ENCODE peak calls at places on chromosomes 13 and 19, in eight cellular contexts. D is WERI-Rb-1, M is neural progenitor cell, X is OCI-LY7, S is dorsolateral prefrontal cortex, E is lung, Z is cardiac fibroblast, P is thoracic aorta. Y is an unnamed sample.

GRCh38 chr19:46471116-46471733 is at the start of gene PNMA8A:
- DNase-seq in M (peak), E (peak), D (peak), X (no peak), S (peak), P (peak), Z (peak), Y (peak)

GRCh38 chr13:44972956-44973581 is 16.2 kb downstream of the NUFIP1 start:
- DNase-seq in Z (peak), M (peak), D (no peak), S (no peak), X (peak), P (no peak), E (no peak), Y (no peak)

GRCh38 chr13:40304391-40304790 is 362.1 kb downstream of the FOXO1 start:
- DNase-seq in P (no peak), E (no peak), S (no peak), Z (no peak), M (no peak), D (no peak), X (no peak), Y (no peak)

GRCh38 chr19:19372656-19373416 is 32.6 kb upstream of the GATAD2A start:
- DNase-seq in E (peak), P (no peak), X (peak), Z (peak), S (no peak), D (peak), M (no peak), Y (peak)

GRCh38 chr13:66977156-66977555 is 253.0 kb downstream of the PCDH9 start:
- DNase-seq in S (peak), M (no peak), Z (peak), X (no peak), E (no peak), D (no peak), P (no peak), Y (no peak)

GRCh38 chr19:17394891-17395415 is 957 bp upstream of the CCDC194 start:
- DNase-seq in P (no peak), Z (peak), M (peak), E (no peak), S (no peak), D (peak), X (peak), Y (peak)

GRCh38 chr13:39881887-39882286 is 226.4 kb downstream of the COG6 start:
- DNase-seq in Z (peak), P (no peak), S (no peak), X (no peak), E (no peak), D (no peak), M (no peak), Y (no peak)

GRCh38 chr19:8363803-8364771 is at the start of gene ANGPTL4:
- DNase-seq in M (peak), D (peak), P (peak), Z (peak), X (no peak), S (peak), E (peak), Y (peak)

GRCh38 chr19:49233163-49233562 is 75.6 kb downstream of the TRPM4 start:
- DNase-seq in D (no peak), X (no peak), Z (no peak), M (no peak), E (no peak), S (no peak), P (no peak), Y (no peak)

GRCh38 chr13:34334984-34335661 is 517.2 kb downstream of the RFC3 start:
- DNase-seq in P (no peak), M (no peak), X (no peak), S (no peak), Z (no peak), E (no peak), D (no peak), Y (no peak)

GRCh38 chr19:42287017-42287825 is 14.7 kb upstream of the PRR19 start:
- DNase-seq in D (no peak), P (no peak), E (no peak), S (no peak), Z (no peak), M (no peak), X (no peak), Y (no peak)

GRCh38 chr19:47765522-47766358 is 12.8 kb upstream of the SELENOW start:
- DNase-seq in D (peak), P (no peak), S (peak), X (peak), Z (peak), E (peak), M (peak), Y (peak)

GRCh38 chr13:46334423-46334822 is 52.6 kb downstream of the RUBCNL start:
- DNase-seq in E (no peak), X (no peak), P (no peak), Z (no peak), D (no peak), M (no peak), S (no peak), Y (no peak)

GRCh38 chr13:25973576-25973975 is 78.2 kb downstream of the SHISA2 start:
- DNase-seq in Z (no peak), E (no peak), M (no peak), D (no peak), P (no peak), X (no peak), S (no peak), Y (no peak)

GRCh38 chr19:29831041-29831548 is 19.3 kb downstream of the CCNE1 start:
- DNase-seq in S (no peak), P (no peak), X (no peak), D (no peak), M (no peak), Z (peak), E (no peak), Y (no peak)

GRCh38 chr13:106446011-106446410 is 89.5 kb downstream of the EFNB2 start:
- DNase-seq in Z (peak), X (no peak), D (no peak), P (no peak), E (no peak), S (no peak), M (peak), Y (no peak)

GRCh38 chr13:73421310-73421912 is 362.6 kb downstream of the KLF5 start:
- DNase-seq in M (no peak), X (no peak), Z (peak), E (no peak), P (no peak), S (no peak), D (no peak), Y (peak)

GRCh38 chr13:42041017-42041683 is 7.3 kb upstream of the DGKH start:
- DNase-seq in Z (peak), X (peak), S (peak), E (peak), M (peak), P (no peak), D (peak), Y (peak)

GRCh38 chr19:50794074-50794777 is 4.0 kb downstream of the ACP4 start:
- DNase-seq in M (no peak), Z (peak), X (peak), S (no peak), P (no peak), E (no peak), D (peak), Y (peak)

GRCh38 chr13:111252449-111253124 is 67.9 kb upstream of the TEX29 start:
- DNase-seq in M (no peak), D (no peak), Z (no peak), X (no peak), E (peak), S (no peak), P (no peak), Y (no peak)

GRCh38 chr19:52941941-52942370 is 18.7 kb upstream of the ZNF888 start:
- DNase-seq in Z (peak), X (peak), P (no peak), D (peak), S (no peak), E (no peak), M (peak), Y (peak)

GRCh38 chr13:36420437-36420891 is 11.8 kb upstream of the CCNA1 start:
- DNase-seq in D (peak), X (peak), P (peak), S (peak), E (peak), Z (peak), M (peak), Y (peak)

GRCh38 chr13:80921556-80921955 is 580.6 kb upstream of the SPRY2 start:
- DNase-seq in M (no peak), S (no peak), Z (peak), P (no peak), D (no peak), X (no peak), E (no peak), Y (no peak)

GRCh38 chr19:17415107-17415506 is 4.7 kb upstream of the MVB12A start:
- DNase-seq in M (peak), X (no peak), Z (no peak), E (no peak), S (no peak), P (no peak), D (peak), Y (no peak)

GRCh38 chr13:28494861-28495585 is at the start of gene FLT1:
- DNase-seq in D (peak), M (peak), Z (peak), P (no peak), S (no peak), E (no peak), X (no peak), Y (peak)

GRCh38 chr13:52004508-52005183 is 6.6 kb downstream of the ATP7B start:
- DNase-seq in P (no peak), M (no peak), E (no peak), X (no peak), D (no peak), S (no peak), Z (no peak), Y (no peak)

GRCh38 chr19:2602391-2603181 is 99.9 kb downstream of the GNG7 start:
- DNase-seq in X (no peak), Z (peak), M (peak), S (peak), E (peak), D (no peak), P (peak), Y (peak)

GRCh38 chr13:32209670-32210069 is 105.5 kb downstream of the ZAR1L start:
- DNase-seq in E (no peak), P (no peak), M (no peak), Z (no peak), X (no peak), S (no peak), D (no peak), Y (no peak)

GRCh38 chr19:934865-935422 is 9.1 kb downstream of the ARID3A start:
- DNase-seq in P (no peak), S (peak), E (peak), M (no peak), D (no peak), X (no peak), Z (peak), Y (peak)

GRCh38 chr19:16111909-16112752 is 442 bp downstream of the RAB8A start:
- DNase-seq in S (no peak), E (no peak), Z (no peak), X (no peak), D (no peak), M (no peak), P (no peak), Y (no peak)

GRCh38 chr13:35455022-35455421 is 21.5 kb downstream of the MAB21L1 start:
- DNase-seq in D (no peak), M (no peak), Z (no peak), E (no peak), X (no peak), S (no peak), P (no peak), Y (no peak)

GRCh38 chr19:1618157-1619093 is 13.2 kb upstream of the UQCR11 start:
- DNase-seq in P (no peak), S (no peak), M (peak), E (no peak), D (peak), X (peak), Z (peak), Y (peak)

GRCh38 chr19:33800012-33800680 is 3.5 kb downstream of the KCTD15 start:
- DNase-seq in M (no peak), X (no peak), P (no peak), Z (no peak), D (no peak), E (no peak), S (no peak), Y (no peak)

GRCh38 chr19:33799507-33799906 is 2.8 kb downstream of the KCTD15 start:
- DNase-seq in D (no peak), Z (no peak), E (no peak), X (no peak), S (no peak), M (no peak), P (no peak), Y (no peak)

GRCh38 chr19:33797821-33798633 is 1.4 kb downstream of the KCTD15 start:
- DNase-seq in S (no peak), D (peak), E (peak), P (no peak), M (peak), Z (peak), X (peak), Y (peak)

GRCh38 chr19:33796164-33797100 is at the start of gene KCTD15:
- DNase-seq in P (no peak), Z (peak), S (peak), X (peak), E (no peak), D (peak), M (peak), Y (peak)

DNA sequence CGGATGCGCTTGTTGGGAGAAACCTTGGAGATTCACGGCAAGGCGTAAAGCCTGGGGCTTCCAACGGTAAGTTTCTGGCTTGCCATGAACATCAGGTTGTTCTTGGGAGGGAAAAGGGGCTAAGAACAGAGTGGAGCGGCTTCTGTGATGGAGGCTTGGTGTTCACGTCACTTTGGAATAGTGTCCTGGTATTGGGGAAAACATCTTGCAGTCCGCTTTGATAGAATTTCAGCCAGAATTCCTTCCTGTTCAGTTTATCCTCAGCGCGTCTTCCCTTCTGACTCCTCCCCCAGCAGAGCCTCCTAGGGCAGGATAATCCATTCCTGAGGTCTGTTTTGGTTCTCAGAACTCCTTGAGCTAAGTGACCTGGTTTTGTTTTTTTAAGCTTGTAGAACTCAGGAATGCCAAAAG is 2.0 kb downstream of the KCTD15 start:
- DNase-seq in Z (peak), P (no peak), X (no peak), S (no peak), M (peak), D (peak), E (no peak), Y (no peak)
- H3K4me3 ChIP-seq in Z (peak), P (peak), X (no peak), S (peak), M (peak), D (peak), E (peak), Y (no peak)

GRCh38 chr13:98293103-98293502 is 116.0 kb upstream of the RNF113B start:
- DNase-seq in X (no peak), S (no peak), P (no peak), M (no peak), Z (no peak), E (peak), D (no peak), Y (peak)

GRCh38 chr13:98297043-98297442 is 120.0 kb upstream of the RNF113B start:
- DNase-seq in Z (no peak), P (no peak), E (no peak), M (no peak), S (no peak), D (no peak), X (no peak), Y (no peak)

GRCh38 chr13:98298599-98298998 is 121.5 kb upstream of the RNF113B start:
- DNase-seq in Z (no peak), M (no peak), D (no peak), X (no peak), P (no peak), E (no peak), S (no peak), Y (no peak)

GRCh38 chr13:98293570-98294142 is 116.6 kb upstream of the RNF113B start:
- DNase-seq in M (no peak), E (no peak), S (no peak), P (no peak), D (no peak), X (no peak), Z (no peak), Y (no peak)

GRCh38 chr13:98295371-98295770 is 118.3 kb upstream of the RNF113B start:
- DNase-seq in Z (peak), P (no peak), X (no peak), M (no peak), D (no peak), S (no peak), E (no peak), Y (no peak)
- TF ChIP-seq CTCF in Z (no peak), P (no peak), X (no peak), M (no peak), D (no peak), S (no peak), E (no peak), Y (no peak)

DNA sequence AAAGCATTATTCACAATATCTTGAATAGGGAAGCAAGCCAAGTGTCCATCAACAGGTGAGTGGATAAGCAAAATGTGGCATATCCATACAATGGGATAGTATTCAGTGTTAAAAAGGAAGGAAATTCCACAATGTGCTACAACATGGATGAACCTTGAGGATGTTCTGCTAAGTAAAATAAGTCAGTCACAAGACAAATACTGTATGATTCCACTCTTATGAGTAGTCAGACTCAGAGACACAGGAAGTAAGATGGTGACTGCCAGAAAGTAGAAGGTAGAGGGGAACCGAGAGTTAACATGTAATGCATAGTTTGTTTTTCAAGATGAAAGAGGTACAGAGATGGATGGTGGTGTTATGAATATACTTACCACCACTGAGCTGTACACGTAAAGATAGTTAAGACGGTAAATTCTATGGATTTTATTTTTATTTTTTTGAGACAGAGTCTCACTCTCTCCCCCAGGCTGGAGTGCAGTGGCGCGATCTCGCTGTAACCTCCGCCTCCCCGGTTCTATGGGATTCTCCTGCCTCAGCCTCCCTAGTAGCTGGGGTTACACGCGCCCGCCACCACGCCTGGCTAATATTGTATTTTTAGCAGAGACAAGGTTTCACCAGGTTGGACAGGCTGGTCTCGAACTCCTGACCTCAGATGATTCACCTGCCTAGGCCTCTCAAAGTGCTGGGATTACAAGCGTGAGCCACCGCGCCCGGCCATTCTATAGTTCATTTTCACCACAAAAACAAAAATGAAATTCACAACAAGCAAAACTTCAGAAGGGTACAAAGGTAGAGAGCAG is 1.0 kb upstream of the CHAMP1 start:
- DNase-seq in D (no peak), P (no peak), S (no peak), Z (peak), X (peak), E (no peak), M (no peak), Y (no peak)
- H3K4me3 ChIP-seq in D (peak), P (peak), S (peak), Z (peak), X (peak), E (no peak), M (peak), Y (no peak)

GRCh38 chr19:58518261-58519086 is 1.1 kb downstream of the ZBTB45 start:
- DNase-seq in X (peak), Z (peak), E (no peak), P (no peak), S (no peak), M (no peak), D (no peak), Y (no peak)

GRCh38 chr19:58515259-58515658 is 3.5 kb upstream of the SLC27A5 start:
- DNase-seq in M (no peak), P (no peak), E (no peak), S (no peak), Z (no peak), D (no peak), X (no peak), Y (no peak)

GRCh38 chr19:58519087-58519354 is 589 bp downstream of the ZBTB45 start:
- DNase-seq in P (no peak), S (peak), D (peak), M (peak), E (peak), X (peak), Z (peak), Y (peak)

GRCh38 chr19:58516246-58516836 is 3.3 kb downstream of the ZBTB45 start:
- DNase-seq in E (no peak), P (no peak), M (no peak), Z (no peak), X (no peak), S (no peak), D (no peak), Y (no peak)

GRCh38 chr19:58516964-58517833 is 2.4 kb downstream of the ZBTB45 start:
- DNase-seq in X (no peak), Z (no peak), S (no peak), E (no peak), P (no peak), M (no peak), D (no peak), Y (no peak)
- TF ChIP-seq CTCF in X (peak), Z (no peak), S (no peak), E (no peak), P (no peak), M (peak), D (peak), Y (no peak)

DNA sequence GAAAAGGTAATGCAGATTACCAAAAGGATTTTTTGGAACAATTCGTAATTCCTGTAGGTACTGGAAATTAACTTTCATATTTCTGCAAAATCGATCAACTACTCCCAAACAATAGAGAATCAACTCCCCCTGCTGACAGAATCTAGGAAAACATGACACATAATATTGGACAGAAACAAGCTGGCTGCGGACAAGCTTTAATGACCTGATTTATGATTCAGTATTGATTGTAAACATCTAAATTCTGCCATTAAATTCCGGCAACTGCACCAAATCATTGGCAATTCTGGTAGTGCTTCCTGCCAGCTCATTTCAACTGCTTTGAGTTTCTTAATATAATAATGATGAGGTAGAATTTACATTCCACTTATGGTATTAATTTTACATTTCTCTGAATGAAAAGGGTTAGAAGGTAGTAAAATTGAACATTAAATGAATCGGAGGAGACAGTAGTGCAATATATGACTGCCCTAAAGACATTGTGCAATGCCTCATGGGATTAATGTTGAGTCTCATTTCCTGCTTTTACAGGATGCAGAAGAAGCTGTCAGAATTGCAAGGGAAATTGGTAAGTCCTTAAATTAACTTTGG is 146.5 kb downstream of the PCCA start:
- DNase-seq in Z (peak), X (peak), D (peak), M (peak), P (no peak), S (no peak), E (no peak), Y (no peak)
- H3K4me3 ChIP-seq in Z (no peak), X (no peak), D (no peak), M (no peak), P (no peak), S (no peak), E (no peak), Y (no peak)

DNA sequence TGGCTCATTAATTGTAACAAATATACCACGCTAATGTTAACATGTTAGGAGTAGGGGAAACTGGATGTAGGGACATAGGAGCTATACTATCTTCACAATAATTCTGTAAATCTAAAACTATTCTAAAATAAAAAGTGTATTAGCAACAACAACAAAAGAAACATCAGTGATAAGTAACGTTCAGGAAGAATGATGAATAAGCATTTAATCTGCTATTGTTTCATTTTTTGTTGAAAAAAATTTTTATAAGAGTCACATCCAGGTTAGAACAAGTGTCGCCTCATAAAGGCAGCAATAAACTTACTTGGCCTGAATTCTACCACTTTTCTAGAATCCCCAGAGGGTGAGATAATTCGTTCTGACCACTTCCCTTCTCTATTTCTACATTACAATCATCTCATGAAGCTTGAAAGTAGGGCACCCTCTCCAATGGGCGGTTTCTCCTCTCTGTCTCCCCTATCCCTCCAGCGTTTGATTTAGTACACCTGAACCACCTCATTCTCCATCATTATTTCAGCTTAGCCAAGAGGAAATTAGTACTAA is 253.1 kb upstream of the IPO5 start:
- DNase-seq in D (no peak), M (no peak), E (no peak), S (no peak), P (no peak), X (no peak), Z (no peak), Y (no peak)
- TF ChIP-seq CTCF in D (no peak), M (no peak), E (no peak), S (no peak), P (no peak), X (no peak), Z (no peak), Y (no peak)

Y was measured in body of pancreas.